ENCODE peak calls at places on chromosomes 13 and 19, in nine cellular contexts. B is AG10803; N is CD8-positive, alpha-beta T cell; Y is PC-3; R is AG04450; J is tibial nerve; I is HFF-Myc; P is fibroblast of the aortic adventitia; W is cardiac fibroblast. A is an unnamed sample.

GRCh38 chr19:38006361-38007045 is 99.5 kb downstream of the SIPA1L3 start:
- DNase-seq in B (no peak), N (no peak), Y (no peak), R (no peak), J (no peak), I (no peak), P (no peak), W (no peak), A (no peak)

GRCh38 chr19:28289294-28290063 is 923.5 kb downstream of the UQCRFS1 start:
- DNase-seq in B (peak), N (no peak), Y (no peak), R (no peak), J (no peak), I (peak), P (peak), W (peak), A (peak)

GRCh38 chr19:16888629-16889371 is at the start of gene F2RL3:
- DNase-seq in B (peak), N (no peak), Y (no peak), R (no peak), J (no peak), I (no peak), P (no peak), W (peak), A (no peak)

GRCh38 chr13:91868351-91868750 is 469.9 kb downstream of the GPC5 start:
- DNase-seq in B (no peak), N (no peak), Y (no peak), R (no peak), J (no peak), I (no peak), P (no peak), W (no peak), A (no peak)

GRCh38 chr13:77545626-77546412 is 10.3 kb downstream of the SCEL start:
- DNase-seq in B (no peak), N (no peak), Y (no peak), R (no peak), J (no peak), I (no peak), P (no peak), W (no peak), A (no peak)

GRCh38 chr19:1668048-1668338 is 15.6 kb upstream of the TCF3 start:
- DNase-seq in B (no peak), N (no peak), Y (no peak), R (no peak), J (no peak), I (no peak), P (no peak), W (no peak), A (no peak)

GRCh38 chr13:73254827-73255226 is 196.0 kb downstream of the KLF5 start:
- DNase-seq in B (no peak), N (no peak), Y (peak), R (no peak), J (no peak), I (no peak), P (no peak), W (no peak), A (peak)

GRCh38 chr13:31814523-31814922 is 75.2 kb downstream of the RXFP2 start:
- DNase-seq in B (no peak), N (no peak), Y (no peak), R (no peak), J (no peak), I (no peak), P (no peak), W (no peak), A (no peak)

GRCh38 chr19:3981736-3982681 is 3.3 kb downstream of the EEF2 start:
- DNase-seq in B (no peak), N (no peak), Y (no peak), R (no peak), J (no peak), I (no peak), P (no peak), W (no peak), A (no peak)

GRCh38 chr19:30148039-30148438 is 206.0 kb downstream of the URI1 start:
- DNase-seq in B (no peak), N (no peak), Y (peak), R (no peak), J (no peak), I (no peak), P (no peak), W (no peak), A (peak)

GRCh38 chr13:21012841-21013681 is 48.3 kb downstream of the LATS2 start:
- DNase-seq in B (peak), N (no peak), Y (no peak), R (no peak), J (no peak), I (no peak), P (peak), W (peak), A (no peak)

GRCh38 chr19:49458567-49458903 is 5.5 kb downstream of the ALDH16A1 start:
- DNase-seq in B (no peak), N (no peak), Y (no peak), R (no peak), J (no peak), I (no peak), P (no peak), W (no peak), A (no peak)

GRCh38 chr19:14393303-14393702 is 12.1 kb downstream of the ADGRE5 start:
- DNase-seq in B (no peak), N (peak), Y (no peak), R (no peak), J (no peak), I (no peak), P (no peak), W (no peak), A (no peak)

GRCh38 chr19:56765107-56765506 is 75.4 kb downstream of the PEG3 start:
- DNase-seq in B (no peak), N (no peak), Y (no peak), R (no peak), J (no peak), I (no peak), P (no peak), W (peak), A (no peak)

GRCh38 chr19:3476830-3477229 is 3.5 kb downstream of the SMIM24 start:
- DNase-seq in B (no peak), N (no peak), Y (no peak), R (no peak), J (no peak), I (no peak), P (no peak), W (no peak), A (no peak)

GRCh38 chr19:51710163-51710562 is 13.6 kb downstream of the HAS1 start:
- DNase-seq in B (peak), N (no peak), Y (no peak), R (no peak), J (no peak), I (no peak), P (peak), W (peak), A (no peak)

GRCh38 chr19:57171551-57172081 is 4.3 kb upstream of the DUXA start:
- DNase-seq in B (peak), N (peak), Y (peak), R (no peak), J (peak), I (no peak), P (peak), W (peak), A (no peak)

GRCh38 chr13:28545583-28546333 is 50.8 kb upstream of the FLT1 start:
- DNase-seq in B (no peak), N (no peak), Y (no peak), R (no peak), J (no peak), I (no peak), P (no peak), W (no peak), A (no peak)

GRCh38 chr13:69654392-69654791 is 453.2 kb upstream of the ATXN8OS start:
- DNase-seq in B (no peak), N (no peak), Y (no peak), R (no peak), J (no peak), I (no peak), P (no peak), W (no peak), A (no peak)

GRCh38 chr13:70905035-70905434 is 796.8 kb upstream of the KLHL1 start:
- DNase-seq in B (no peak), N (no peak), Y (no peak), R (no peak), J (no peak), I (no peak), P (no peak), W (peak), A (peak)

GRCh38 chr19:32642771-32643170 is 32.2 kb downstream of the ANKRD27 start:
- DNase-seq in B (no peak), N (peak), Y (no peak), R (no peak), J (no peak), I (no peak), P (no peak), W (no peak), A (no peak)

GRCh38 chr19:2982983-2983350 is 5.6 kb downstream of the TLE6 start:
- DNase-seq in B (peak), N (no peak), Y (peak), R (peak), J (peak), I (no peak), P (peak), W (peak), A (peak)

GRCh38 chr19:9877775-9878510 is 42.8 kb downstream of the PIN1 start:
- DNase-seq in B (peak), N (no peak), Y (peak), R (peak), J (no peak), I (peak), P (peak), W (peak), A (peak)

GRCh38 chr19:54024660-54025059 is 33.2 kb downstream of the CACNG6 start:
- DNase-seq in B (no peak), N (no peak), Y (peak), R (no peak), J (no peak), I (no peak), P (no peak), W (peak), A (no peak)

GRCh38 chr19:2820112-2820702 is 539 bp downstream of the ZNF554 start:
- DNase-seq in B (no peak), N (no peak), Y (no peak), R (no peak), J (no peak), I (no peak), P (peak), W (no peak), A (no peak)

GRCh38 chr13:107370036-107370785 is 802.3 kb upstream of the ARGLU1 start:
- DNase-seq in B (peak), N (no peak), Y (peak), R (peak), J (no peak), I (no peak), P (peak), W (peak), A (peak)

GRCh38 chr19:18117692-18118378 is 20.3 kb downstream of the MAST3 start:
- DNase-seq in B (peak), N (peak), Y (peak), R (no peak), J (peak), I (peak), P (peak), W (peak), A (peak)

GRCh38 chr19:9751449-9751848 is 17.1 kb downstream of the ZNF846 start:
- DNase-seq in B (no peak), N (no peak), Y (no peak), R (no peak), J (no peak), I (no peak), P (no peak), W (no peak), A (no peak)

GRCh38 chr19:35495107-35496064 is 5.1 kb upstream of the KRTDAP start:
- DNase-seq in B (peak), N (peak), Y (peak), R (peak), J (peak), I (peak), P (peak), W (peak), A (peak)

GRCh38 chr19:51750381-51751124 is 1.1 kb downstream of the FPR1 start:
- DNase-seq in B (peak), N (no peak), Y (no peak), R (no peak), J (no peak), I (no peak), P (no peak), W (peak), A (no peak)

GRCh38 chr13:49812806-49813205 is 20.3 kb upstream of the KPNA3 start:
- DNase-seq in B (no peak), N (no peak), Y (no peak), R (no peak), J (no peak), I (no peak), P (no peak), W (no peak), A (no peak)

GRCh38 chr13:95437561-95437960 is 115.0 kb upstream of the CLDN10 start:
- DNase-seq in B (no peak), N (no peak), Y (no peak), R (no peak), J (no peak), I (no peak), P (no peak), W (no peak), A (no peak)

GRCh38 chr19:16446108-16447014 is 25.4 kb downstream of the EPS15L1 start:
- DNase-seq in B (no peak), N (no peak), Y (no peak), R (no peak), J (no peak), I (no peak), P (no peak), W (no peak), A (no peak)

GRCh38 chr19:840519-841206 is at the start of gene PRTN3:
- DNase-seq in B (no peak), N (no peak), Y (no peak), R (no peak), J (no peak), I (no peak), P (no peak), W (no peak), A (no peak)

GRCh38 chr19:9673912-9674668 is 810 bp downstream of the ZNF562 start:
- DNase-seq in B (no peak), N (no peak), Y (peak), R (no peak), J (no peak), I (no peak), P (peak), W (peak), A (peak)

GRCh38 chr19:31676271-31677004 is 327.2 kb upstream of the TSHZ3 start:
- DNase-seq in B (no peak), N (no peak), Y (no peak), R (no peak), J (no peak), I (no peak), P (peak), W (no peak), A (no peak)

GRCh38 chr19:45251452-45252354 is 632 bp downstream of the MARK4 start:
- DNase-seq in B (peak), N (no peak), Y (no peak), R (no peak), J (no peak), I (no peak), P (peak), W (no peak), A (no peak)

GRCh38 chr13:63190742-63191141 is 1775.1 kb upstream of the PCDH20 start:
- DNase-seq in B (peak), N (no peak), Y (peak), R (no peak), J (no peak), I (no peak), P (peak), W (peak), A (peak)

DNA sequence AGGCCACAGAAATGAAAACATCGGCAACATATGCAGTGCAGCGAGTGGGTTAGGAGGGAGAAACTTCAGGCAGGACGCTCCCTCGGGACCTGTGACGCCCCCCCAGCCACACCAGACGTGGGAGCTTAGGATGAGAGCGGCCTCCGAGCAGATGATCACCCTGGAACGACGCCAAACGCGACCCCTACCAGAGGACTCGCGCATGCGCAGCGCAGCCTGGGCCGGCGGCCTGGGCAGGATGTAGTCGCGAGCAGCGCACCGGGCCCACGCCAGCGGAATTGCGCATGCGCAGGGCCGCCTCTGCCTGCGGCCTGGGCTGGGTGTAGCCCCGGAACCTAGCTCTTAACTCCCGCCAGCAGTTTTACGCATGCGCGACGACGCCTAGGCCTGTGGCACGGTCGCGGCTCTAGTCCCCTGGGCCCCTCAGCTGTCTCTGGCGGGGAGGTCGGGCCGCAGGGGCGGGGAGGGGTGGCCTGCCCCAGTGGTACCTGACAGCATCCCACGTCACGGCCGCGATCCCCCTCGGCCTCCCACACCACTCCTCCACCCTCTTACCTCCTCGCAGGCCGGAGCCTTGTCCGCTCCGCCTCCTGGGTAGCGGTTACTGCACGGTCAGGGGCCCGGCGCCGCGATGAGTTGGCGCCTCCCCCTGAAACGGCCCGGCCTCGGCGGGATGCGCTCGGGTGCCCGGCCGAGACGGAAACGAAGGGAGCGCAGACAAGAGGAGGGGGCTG is at the start of gene RCBTB2:
- DNase-seq in B (peak), N (peak), Y (peak), R (peak), J (peak), I (peak), P (peak), W (peak), A (peak)
- TF ChIP-seq CTCF in B (no peak), N (no peak), Y (no peak), R (no peak), J (no peak), I (no peak), P (no peak), W (no peak), A (no peak)

GRCh38 chr13:23770428-23770827 is 118.8 kb downstream of the MIPEP start:
- DNase-seq in B (no peak), N (no peak), Y (no peak), R (no peak), J (no peak), I (no peak), P (no peak), W (no peak), A (no peak)
- TF ChIP-seq CTCF in B (no peak), N (no peak), Y (no peak), R (no peak), J (no peak), I (no peak), P (no peak), W (no peak), A (no peak)

GRCh38 chr13:39047560-39047959 is 9.3 kb downstream of the NHLRC3 start:
- DNase-seq in B (no peak), N (no peak), Y (peak), R (no peak), J (no peak), I (no peak), P (no peak), W (no peak), A (peak)
- TF ChIP-seq CTCF in B (no peak), N (no peak), Y (peak), R (peak), J (no peak), I (no peak), P (no peak), W (no peak), A (peak)

DNA sequence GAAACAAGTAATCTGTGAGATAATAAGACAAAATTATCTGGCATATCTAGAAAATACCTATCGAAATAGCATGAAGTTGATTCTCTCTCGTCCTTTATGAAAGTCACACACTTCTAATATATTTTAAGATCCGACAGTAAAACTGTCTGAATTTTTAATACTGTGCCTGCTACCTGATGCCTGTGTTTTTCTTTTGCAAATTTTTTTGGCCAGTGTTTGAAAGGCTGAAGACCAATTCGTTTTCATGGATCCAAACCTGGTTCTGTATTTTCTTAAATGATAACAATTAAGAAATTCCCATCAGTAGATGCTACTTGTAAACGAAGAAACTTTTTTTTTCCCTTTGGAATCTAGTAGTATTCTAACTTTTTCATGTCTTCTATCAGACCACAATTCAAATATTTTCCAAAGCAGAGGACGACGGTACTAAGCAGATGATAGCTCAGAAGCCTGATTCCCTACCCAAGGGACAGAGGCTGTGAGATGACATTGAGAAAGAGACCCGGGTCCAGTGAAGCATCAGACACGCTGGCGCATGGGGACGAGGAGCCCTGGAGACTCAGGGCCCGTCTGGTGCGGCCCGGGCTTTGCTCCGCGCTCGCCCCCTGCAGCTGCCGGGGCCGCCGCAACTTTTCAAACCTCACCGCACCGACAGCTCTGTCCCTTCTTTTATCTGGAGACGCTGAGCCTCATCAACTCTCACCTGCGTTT is 49.5 kb upstream of the PABPC3 start:
- DNase-seq in B (no peak), N (no peak), Y (no peak), R (no peak), J (no peak), I (no peak), P (no peak), W (no peak), A (no peak)
- TF ChIP-seq CTCF in B (no peak), N (no peak), Y (no peak), R (no peak), J (no peak), I (no peak), P (no peak), W (no peak), A (no peak)

GRCh38 chr19:42326969-42327368 is 1.5 kb downstream of the MEGF8 start:
- DNase-seq in B (no peak), N (no peak), Y (no peak), R (no peak), J (no peak), I (no peak), P (no peak), W (no peak), A (no peak)

GRCh38 chr19:42324655-42325307 is 654 bp upstream of the MEGF8 start:
- DNase-seq in B (no peak), N (no peak), Y (no peak), R (no peak), J (no peak), I (no peak), P (no peak), W (no peak), A (no peak)

GRCh38 chr19:42325896-42326771 is 699 bp downstream of the MEGF8 start:
- DNase-seq in B (no peak), N (peak), Y (no peak), R (no peak), J (no peak), I (no peak), P (no peak), W (no peak), A (no peak)

GRCh38 chr19:42323852-42324654 is 1.4 kb upstream of the MEGF8 start:
- DNase-seq in B (no peak), N (no peak), Y (no peak), R (no peak), J (no peak), I (no peak), P (no peak), W (no peak), A (no peak)

GRCh38 chr19:42325308-42325895 is at the start of gene MEGF8:
- DNase-seq in B (peak), N (peak), Y (peak), R (peak), J (peak), I (peak), P (peak), W (peak), A (peak)
- TF ChIP-seq CTCF in B (no peak), N (no peak), Y (no peak), R (peak), J (no peak), I (peak), P (peak), W (peak), A (peak)